ENCODE peak calls at places on chromosomes 16 and 17, in five cellular contexts. E is fibroblast of lung, T is uterus, C is A549, A is heart left ventricle. N is an unnamed sample.

GRCh38 chr17:31598921-31599571 is 207.6 kb downstream of the RAB11FIP4 start:
- DNase-seq in E (no peak), T (no peak), C (peak), A (no peak), N (no peak)

GRCh38 chr16:46862555-46863447 is 21.4 kb upstream of the GPT2 start:
- DNase-seq in E (no peak), T (no peak), C (no peak), A (no peak), N (no peak)

GRCh38 chr16:81277681-81278080 is 37.1 kb upstream of the GAN start:
- DNase-seq in E (no peak), T (no peak), C (no peak), A (no peak), N (no peak)

GRCh38 chr16:84933774-84934571 is 77.4 kb downstream of the ZDHHC7 start:
- DNase-seq in E (peak), T (peak), C (no peak), A (peak), N (peak)

GRCh38 chr16:48617711-48618148 is 7.8 kb upstream of the N4BP1 start:
- DNase-seq in E (peak), T (no peak), C (no peak), A (peak), N (no peak)

GRCh38 chr17:56142781-56143180 is 10.5 kb upstream of the ANKFN1 start:
- DNase-seq in E (no peak), T (no peak), C (no peak), A (no peak), N (no peak)

GRCh38 chr17:4759776-4760236 is 11.9 kb upstream of the TM4SF5 start:
- DNase-seq in E (no peak), T (no peak), C (no peak), A (no peak), N (no peak)

GRCh38 chr16:88601313-88602036 is 31.3 kb downstream of the ZC3H18 start:
- DNase-seq in E (no peak), T (no peak), C (no peak), A (no peak), N (no peak)

GRCh38 chr17:37488009-37488604 is 1.6 kb upstream of the DUSP14 start:
- DNase-seq in E (peak), T (no peak), C (peak), A (no peak), N (no peak)

GRCh38 chr17:82333279-82334171 is at the start of gene SECTM1:
- DNase-seq in E (no peak), T (peak), C (no peak), A (peak), N (no peak)

GRCh38 chr17:67274466-67274865 is 29.5 kb upstream of the HELZ start:
- DNase-seq in E (no peak), T (no peak), C (no peak), A (no peak), N (no peak)

GRCh38 chr16:85847681-85848601 is 48.4 kb downstream of the COX4I1 start:
- DNase-seq in E (no peak), T (no peak), C (no peak), A (no peak), N (no peak)

GRCh38 chr17:29640413-29640812 is 17.7 kb upstream of the CORO6 start:
- DNase-seq in E (peak), T (no peak), C (no peak), A (no peak), N (no peak)

GRCh38 chr17:57493171-57493570 is 236.8 kb downstream of the MSI2 start:
- DNase-seq in E (no peak), T (no peak), C (no peak), A (no peak), N (no peak)

GRCh38 chr16:29653436-29653835 is 9.6 kb upstream of the SPN start:
- DNase-seq in E (no peak), T (no peak), C (no peak), A (no peak), N (no peak)

GRCh38 chr17:51251010-51251409 is 8.8 kb downstream of the MBTD1 start:
- DNase-seq in E (no peak), T (no peak), C (no peak), A (no peak), N (no peak)

GRCh38 chr16:17205279-17206139 is 265.3 kb downstream of the XYLT1 start:
- DNase-seq in E (peak), T (no peak), C (no peak), A (no peak), N (no peak)

GRCh38 chr16:89045181-89045815 is 48.4 kb upstream of the ACSF3 start:
- DNase-seq in E (no peak), T (no peak), C (no peak), A (no peak), N (no peak)

GRCh38 chr16:85974428-85975375 is 75.7 kb downstream of the IRF8 start:
- DNase-seq in E (no peak), T (no peak), C (no peak), A (no peak), N (no peak)

GRCh38 chr17:20121359-20122235 is 112.4 kb downstream of the SPECC1 start:
- DNase-seq in E (peak), T (peak), C (peak), A (peak), N (peak)

GRCh38 chr17:2211661-2212327 is 91.8 kb downstream of the SMG6 start:
- DNase-seq in E (no peak), T (no peak), C (no peak), A (no peak), N (no peak)

GRCh38 chr16:81005644-81006471 is 827 bp downstream of the CMC2 start:
- DNase-seq in E (peak), T (no peak), C (peak), A (no peak), N (no peak)

GRCh38 chr16:19014456-19014855 is 30.7 kb downstream of the TMC7 start:
- DNase-seq in E (no peak), T (no peak), C (peak), A (no peak), N (no peak)

GRCh38 chr17:17837966-17838962 is 1.5 kb upstream of the SREBF1 start:
- DNase-seq in E (peak), T (no peak), C (peak), A (peak), N (no peak)

GRCh38 chr16:25014500-25015147 is 545 bp downstream of the ARHGAP17 start:
- DNase-seq in E (peak), T (peak), C (peak), A (peak), N (peak)

GRCh38 chr17:10156579-10157488 is 41.6 kb downstream of the GAS7 start:
- DNase-seq in E (no peak), T (no peak), C (no peak), A (peak), N (peak)

GRCh38 chr16:87569601-87570559 is 32.4 kb upstream of the JPH3 start:
- DNase-seq in E (no peak), T (no peak), C (no peak), A (no peak), N (no peak)

GRCh38 chr17:61397086-61397842 is 2.4 kb upstream of the TBX2 start:
- DNase-seq in E (peak), T (no peak), C (no peak), A (no peak), N (no peak)

GRCh38 chr16:68756250-68757051 is 19.4 kb downstream of the CDH1 start:
- DNase-seq in E (no peak), T (no peak), C (peak), A (no peak), N (no peak)

GRCh38 chr17:77724876-77725615 is 233.5 kb upstream of the TNRC6C start:
- DNase-seq in E (no peak), T (no peak), C (no peak), A (no peak), N (no peak)

GRCh38 chr17:76246080-76247066 is 6.1 kb upstream of the RNF157 start:
- DNase-seq in E (peak), T (no peak), C (no peak), A (no peak), N (no peak)

GRCh38 chr17:36544049-36544319 is 735 bp upstream of the GGNBP2 start:
- DNase-seq in E (no peak), T (peak), C (peak), A (peak), N (no peak)

GRCh38 chr17:83062818-83063671 is 16.4 kb upstream of the METRNL start:
- DNase-seq in E (no peak), T (peak), C (no peak), A (no peak), N (no peak)

GRCh38 chr17:79904865-79905264 is 65.6 kb upstream of the CBX4 start:
- DNase-seq in E (no peak), T (no peak), C (no peak), A (no peak), N (no peak)

GRCh38 chr16:46932802-46933201 is 40.7 kb downstream of the DNAJA2 start:
- DNase-seq in E (no peak), T (no peak), C (no peak), A (no peak), N (no peak)

GRCh38 chr16:2157480-2158261 is 2.1 kb downstream of the TRAF7 start:
- DNase-seq in E (no peak), T (no peak), C (no peak), A (no peak), N (no peak)
- H3K4me3 ChIP-seq in E (no peak), T (no peak), C (peak), A (no peak), N (no peak)

GRCh38 chr16:1183235-1183907 is 30.5 kb downstream of the CACNA1H start:
- DNase-seq in E (peak), T (peak), C (peak), A (peak), N (no peak)

GRCh38 chr16:1184156-1184868 is 31.4 kb downstream of the CACNA1H start:
- DNase-seq in E (no peak), T (peak), C (peak), A (no peak), N (no peak)

GRCh38 chr16:1178295-1178910 is 25.5 kb downstream of the CACNA1H start:
- DNase-seq in E (no peak), T (no peak), C (no peak), A (no peak), N (no peak)

GRCh38 chr16:1181715-1182671 is 29.1 kb downstream of the CACNA1H start:
- DNase-seq in E (peak), T (peak), C (peak), A (peak), N (peak)

GRCh38 chr16:1180772-1181714 is 28.1 kb downstream of the CACNA1H start:
- DNase-seq in E (no peak), T (peak), C (no peak), A (peak), N (no peak)
- TF ChIP-seq CTCF in E (peak), T (no peak), C (peak), A (no peak), N (no peak)

GRCh38 chr16:1551166-1551565 is 17.7 kb downstream of the TMEM204 start:
- DNase-seq in E (no peak), T (no peak), C (no peak), A (no peak), N (no peak)
- H3K27ac ChIP-seq in E (no peak), T (peak), C (no peak), A (peak), N (no peak)

GRCh38 chr16:57141822-57142631 is 43.8 kb downstream of the PSME3IP1 start:
- DNase-seq in E (no peak), T (no peak), C (no peak), A (no peak), N (no peak)
- H3K4me3 ChIP-seq in E (no peak), T (no peak), C (no peak), A (no peak), N (no peak)

GRCh38 chr16:1884155-1884760 is 12.3 kb upstream of the MEIOB start:
- DNase-seq in E (no peak), T (no peak), C (peak), A (no peak), N (no peak)
- TF ChIP-seq CTCF in E (peak), T (no peak), C (no peak), A (no peak), N (no peak)

GRCh38 chr17:16297367-16298139 is 55.7 kb downstream of the CENPV start:
- DNase-seq in E (no peak), T (no peak), C (no peak), A (no peak), N (no peak)
- H3K27ac ChIP-seq in E (no peak), T (no peak), C (peak), A (no peak), N (no peak)

N was measured in dorsolateral prefrontal cortex.